ENCODE peak calls at places on chromosomes 11 and 22, in eight cellular contexts. W is HCT116, S is GM23338, U is K562, R is GM12878, V is H1, O is HepG2, Q is endothelial cell of umbilical vein. H is an unnamed sample.

GRCh38 chr22:37501610-37502341 is 15.6 kb upstream of the MFNG start:
- DNase-seq in W (no peak), S (no peak), U (peak), R (no peak), V (no peak), O (peak), Q (peak), H (no peak)

GRCh38 chr22:47053865-47054185 is 291.4 kb downstream of the TBC1D22A start:
- DNase-seq in W (no peak), S (no peak), U (no peak), R (no peak), V (no peak), O (no peak), Q (peak), H (no peak)

GRCh38 chr11:133977067-133977681 is 20.4 kb upstream of the IGSF9B start:
- DNase-seq in W (no peak), S (no peak), U (no peak), R (peak), V (no peak), O (no peak), Q (no peak), H (no peak)

GRCh38 chr22:17013396-17014100 is 5.5 kb upstream of the GAB4 start:
- DNase-seq in W (no peak), S (no peak), U (no peak), R (no peak), V (no peak), O (no peak), Q (no peak), H (no peak)

GRCh38 chr11:76658651-76659650 is 11.6 kb downstream of the LRRC32 start:
- DNase-seq in W (no peak), S (no peak), U (no peak), R (no peak), V (no peak), O (no peak), Q (no peak), H (no peak)

GRCh38 chr11:123073343-123074057 is 11.6 kb upstream of the HSPA8 start:
- DNase-seq in W (no peak), S (no peak), U (no peak), R (no peak), V (no peak), O (no peak), Q (no peak), H (no peak)

GRCh38 chr11:76860539-76861475 is at the start of gene ACER3:
- DNase-seq in W (peak), S (peak), U (peak), R (peak), V (peak), O (peak), Q (peak), H (no peak)

GRCh38 chr11:32982626-32983025 is 33.1 kb upstream of the DEPDC7 start:
- DNase-seq in W (no peak), S (no peak), U (no peak), R (no peak), V (no peak), O (no peak), Q (no peak), H (no peak)

GRCh38 chr11:124582565-124582964 is 12.8 kb downstream of the OR8A1 start:
- DNase-seq in W (no peak), S (no peak), U (no peak), R (no peak), V (no peak), O (no peak), Q (no peak), H (no peak)

GRCh38 chr11:116986521-116987105 is 111.6 kb downstream of the SIK3 start:
- DNase-seq in W (no peak), S (peak), U (no peak), R (peak), V (no peak), O (peak), Q (no peak), H (no peak)

GRCh38 chr11:115927823-115928329 is 423.7 kb upstream of the CADM1 start:
- DNase-seq in W (no peak), S (no peak), U (no peak), R (peak), V (no peak), O (no peak), Q (no peak), H (no peak)

GRCh38 chr11:5665051-5665450 is 19.8 kb downstream of the TRIM5 start:
- DNase-seq in W (no peak), S (no peak), U (no peak), R (no peak), V (no peak), O (no peak), Q (no peak), H (no peak)

GRCh38 chr11:64809781-64810241 is 540 bp downstream of the MEN1 start:
- DNase-seq in W (peak), S (peak), U (peak), R (no peak), V (no peak), O (no peak), Q (no peak), H (no peak)

GRCh38 chr11:107172996-107173395 is 154.7 kb upstream of the GUCY1A2 start:
- DNase-seq in W (no peak), S (no peak), U (no peak), R (no peak), V (no peak), O (no peak), Q (no peak), H (no peak)

GRCh38 chr22:36755316-36755715 is 20.6 kb downstream of the IFT27 start:
- DNase-seq in W (no peak), S (no peak), U (no peak), R (no peak), V (no peak), O (no peak), Q (no peak), H (no peak)

GRCh38 chr11:35419713-35420333 is 465 bp upstream of the SLC1A2 start:
- DNase-seq in W (no peak), S (peak), U (no peak), R (no peak), V (no peak), O (no peak), Q (no peak), H (no peak)

GRCh38 chr22:37148031-37148651 is 1.6 kb downstream of the IL2RB start:
- DNase-seq in W (no peak), S (no peak), U (no peak), R (no peak), V (no peak), O (no peak), Q (no peak), H (no peak)

GRCh38 chr11:109864834-109865557 is 228.2 kb upstream of the ZC3H12C start:
- DNase-seq in W (no peak), S (no peak), U (no peak), R (no peak), V (no peak), O (no peak), Q (peak), H (no peak)

GRCh38 chr11:124761301-124762021 is 629 bp downstream of the ESAM start:
- DNase-seq in W (no peak), S (peak), U (no peak), R (no peak), V (no peak), O (no peak), Q (peak), H (no peak)

GRCh38 chr22:47778160-47778658 is 1015.8 kb downstream of the TBC1D22A start:
- DNase-seq in W (no peak), S (no peak), U (no peak), R (no peak), V (no peak), O (no peak), Q (no peak), H (no peak)

GRCh38 chr11:18710545-18710944 is 12.0 kb downstream of the TMEM86A start:
- DNase-seq in W (no peak), S (no peak), U (no peak), R (no peak), V (no peak), O (no peak), Q (no peak), H (no peak)

GRCh38 chr11:111406589-111406988 is 27.5 kb upstream of the POU2AF1 start:
- DNase-seq in W (no peak), S (no peak), U (no peak), R (no peak), V (no peak), O (no peak), Q (no peak), H (no peak)

GRCh38 chr11:98434296-98434695 is 586.5 kb upstream of the CNTN5 start:
- DNase-seq in W (no peak), S (no peak), U (no peak), R (no peak), V (no peak), O (no peak), Q (no peak), H (no peak)

GRCh38 chr22:42961815-42962214 is 53.1 kb downstream of the PACSIN2 start:
- DNase-seq in W (no peak), S (no peak), U (no peak), R (no peak), V (no peak), O (no peak), Q (no peak), H (no peak)

GRCh38 chr11:22466809-22467208 is 128.6 kb downstream of the SLC17A6 start:
- DNase-seq in W (peak), S (no peak), U (no peak), R (no peak), V (no peak), O (no peak), Q (no peak), H (no peak)

GRCh38 chr22:49865156-49865555 is 11.5 kb downstream of the ZBED4 start:
- DNase-seq in W (no peak), S (no peak), U (no peak), R (no peak), V (no peak), O (no peak), Q (no peak), H (no peak)

GRCh38 chr11:1260620-1261019 is 37.8 kb downstream of the MUC5B start:
- DNase-seq in W (no peak), S (no peak), U (no peak), R (no peak), V (no peak), O (no peak), Q (no peak), H (no peak)

GRCh38 chr11:2441171-2441570 is 3.1 kb downstream of the TRPM5 start:
- DNase-seq in W (no peak), S (no peak), U (no peak), R (no peak), V (no peak), O (no peak), Q (no peak), H (no peak)

GRCh38 chr22:36244522-36245391 is 5.4 kb upstream of the APOL2 start:
- DNase-seq in W (no peak), S (no peak), U (no peak), R (no peak), V (no peak), O (no peak), Q (no peak), H (no peak)

GRCh38 chr22:29359469-29359868 is 28.9 kb downstream of the AP1B1 start:
- DNase-seq in W (peak), S (peak), U (peak), R (no peak), V (no peak), O (peak), Q (peak), H (no peak)

GRCh38 chr11:36222755-36223635 is 66.2 kb downstream of the COMMD9 start:
- DNase-seq in W (no peak), S (no peak), U (no peak), R (no peak), V (no peak), O (no peak), Q (no peak), H (no peak)

GRCh38 chr22:44341431-44342346 is 28.9 kb upstream of the SHISAL1 start:
- DNase-seq in W (no peak), S (no peak), U (no peak), R (no peak), V (no peak), O (no peak), Q (no peak), H (no peak)
- TF ChIP-seq POLR2AphosphoS5 in W (no peak), S (no peak), U (no peak), R (no peak), V (no peak), O (no peak), Q (no peak), H (no peak)

GRCh38 chr11:101583180-101584128 is at the start of gene TRPC6:
- DNase-seq in W (no peak), S (peak), U (no peak), R (no peak), V (no peak), O (no peak), Q (no peak), H (no peak)
- TF ChIP-seq EZH2 in W (no peak), S (no peak), U (no peak), R (no peak), V (peak), O (no peak), Q (no peak), H (no peak)

GRCh38 chr11:12680940-12681258 is 6.7 kb downstream of the TEAD1 start:
- DNase-seq in W (no peak), S (no peak), U (no peak), R (no peak), V (no peak), O (no peak), Q (no peak), H (no peak)
- H3K4me3 ChIP-seq in W (no peak), S (peak), U (no peak), R (no peak), V (no peak), O (no peak), Q (no peak), H (peak)

GRCh38 chr22:41543854-41544670 is at the start of gene POLR3H:
- DNase-seq in W (peak), S (peak), U (peak), R (peak), V (peak), O (peak), Q (peak), H (peak)
- TF ChIP-seq POLR2AphosphoS5 in W (peak), S (peak), U (no peak), R (no peak), V (peak), O (peak), Q (peak), H (peak)

GRCh38 chr11:112961146-112961668 is at the start of gene NCAM1:
- DNase-seq in W (peak), S (peak), U (peak), R (no peak), V (peak), O (peak), Q (peak), H (no peak)
- TF ChIP-seq EZH2 in W (no peak), S (no peak), U (no peak), R (no peak), V (no peak), O (no peak), Q (no peak), H (no peak)

GRCh38 chr11:118791015-118791960 is at the start of gene DDX6:
- DNase-seq in W (peak), S (peak), U (peak), R (peak), V (peak), O (peak), Q (peak), H (no peak)
- H3K4me3 ChIP-seq in W (peak), S (peak), U (peak), R (peak), V (peak), O (peak), Q (peak), H (peak)

DNA sequence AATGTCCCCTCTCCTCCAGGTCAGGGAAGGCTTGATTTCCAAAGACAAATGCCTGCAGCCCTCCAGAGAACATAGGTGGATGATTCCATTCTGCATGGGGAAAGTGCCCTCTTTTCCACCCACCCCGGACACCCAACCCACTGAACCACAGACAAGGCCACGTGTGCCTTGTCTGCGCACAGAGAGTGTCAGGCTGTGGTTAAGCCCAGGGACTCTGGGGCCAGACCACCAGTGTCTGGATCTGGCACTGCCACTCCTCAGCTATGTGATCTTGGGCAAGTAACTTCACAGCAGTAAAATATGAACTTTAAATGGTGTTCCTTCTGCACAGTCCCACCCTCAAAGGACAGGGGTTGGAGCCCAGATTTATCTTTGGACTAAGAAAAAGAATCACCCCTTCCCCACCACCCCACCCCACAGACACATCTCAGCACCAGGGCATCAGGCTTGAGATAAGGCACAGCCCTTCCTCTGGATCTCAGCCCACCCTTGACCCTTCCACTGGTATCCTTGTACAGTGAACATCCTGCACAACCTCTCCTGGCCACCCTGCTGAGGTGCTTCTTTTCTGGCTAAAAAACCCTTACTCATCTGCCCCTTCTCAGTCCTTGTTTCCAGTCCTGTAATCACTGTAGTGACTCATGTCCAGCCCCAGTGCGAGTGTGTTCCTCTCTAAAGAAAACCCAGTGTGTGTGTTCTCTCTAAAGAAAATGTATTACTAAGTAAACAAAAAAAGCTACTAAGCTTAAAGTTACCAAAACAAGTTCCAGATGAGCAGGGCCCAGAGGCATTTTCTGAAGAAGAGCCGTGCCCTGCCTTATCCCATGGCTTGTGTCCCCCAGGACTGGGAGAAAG is 1.9 kb upstream of the PTGDR2 start:
- DNase-seq in W (no peak), S (no peak), U (no peak), R (no peak), V (no peak), O (no peak), Q (no peak), H (no peak)
- TF ChIP-seq POLR2AphosphoS5 in W (no peak), S (no peak), U (no peak), R (no peak), V (no peak), O (no peak), Q (no peak), H (no peak)

DNA sequence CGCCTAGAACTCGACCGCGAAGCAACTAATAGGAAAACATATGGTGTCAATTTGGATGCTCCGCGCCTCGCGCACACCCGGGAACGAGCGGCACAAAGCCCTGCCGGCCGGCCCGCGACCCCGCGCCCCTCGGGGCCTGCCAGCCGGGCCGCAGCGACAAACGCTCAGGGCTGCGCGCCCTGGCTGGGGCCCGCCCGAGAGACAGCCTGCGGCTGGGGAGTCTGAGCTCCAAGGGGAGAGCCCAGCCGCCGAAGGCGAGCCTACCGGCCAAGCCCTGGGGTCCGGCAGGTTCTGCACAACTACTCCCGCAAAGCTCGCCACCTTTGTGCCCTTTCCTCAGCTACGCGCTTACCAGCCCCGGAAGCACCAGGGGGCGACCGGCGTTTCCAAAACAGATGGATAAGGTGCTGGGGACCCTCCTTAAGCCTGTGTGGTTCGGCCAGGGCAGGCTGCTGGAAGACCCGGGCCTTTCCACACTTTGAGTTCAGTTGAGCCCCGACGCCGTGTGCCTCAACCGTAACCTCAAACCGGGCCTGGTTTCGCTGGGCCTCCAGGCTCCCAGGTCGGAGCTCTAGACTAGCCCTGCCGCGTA is 6.0 kb downstream of the PAX6 start:
- DNase-seq in W (no peak), S (peak), U (no peak), R (no peak), V (no peak), O (no peak), Q (no peak), H (no peak)
- TF ChIP-seq EZH2 in W (no peak), S (peak), U (no peak), R (no peak), V (peak), O (no peak), Q (peak), H (no peak)

H was measured in SK-N-MC.